ENCODE peak calls at places on chromosomes 6 and 20, in four cellular contexts. L, O, H and P are unnamed samples.

GRCh38 chr20:53003420-53003819 is 31.3 kb downstream of the TSHZ2 start:
- DNase-seq in H (no peak), L (no peak), O (no peak), P (no peak)

GRCh38 chr6:82877213-82878195 is 188.1 kb downstream of the UBE3D start:
- DNase-seq in O (no peak), L (no peak), H (no peak), P (no peak)

GRCh38 chr6:160315310-160315709 is 32.9 kb upstream of the SLC22A3 start:
- DNase-seq in O (no peak), L (no peak), H (no peak), P (no peak)

GRCh38 chr6:147204060-147204785 is at the start of gene STXBP5:
- DNase-seq in L (peak), O (no peak), H (peak), P (peak)

GRCh38 chr6:14035448-14035847 is 82.1 kb upstream of the CD83 start:
- DNase-seq in H (no peak), O (no peak), L (no peak), P (peak)

GRCh38 chr6:4023240-4023639 is 55.7 kb downstream of the FAM217A start:
- DNase-seq in O (no peak), H (no peak), L (no peak), P (no peak)

GRCh38 chr6:35177586-35177985 is 36.2 kb upstream of the SCUBE3 start:
- DNase-seq in L (no peak), H (no peak), O (no peak), P (peak)

GRCh38 chr6:156984178-156984738 is 207.1 kb downstream of the ARID1B start:
- DNase-seq in H (no peak), L (no peak), O (no peak), P (no peak)

GRCh38 chr6:148890091-148890490 is 143.3 kb downstream of the UST start:
- DNase-seq in H (no peak), O (no peak), L (peak), P (no peak)

GRCh38 chr20:44395963-44396340 is 40.5 kb downstream of the HNF4A start:
- DNase-seq in H (no peak), L (no peak), O (no peak), P (no peak)

GRCh38 chr20:3732327-3733118 is at the start of gene HSPA12B:
- DNase-seq in O (no peak), L (peak), H (no peak), P (no peak)

GRCh38 chr20:4050581-4050980 is 35.2 kb upstream of the RNF24 start:
- DNase-seq in L (no peak), O (no peak), H (no peak), P (no peak)

GRCh38 chr20:44342240-44342639 is 5.4 kb downstream of the R3HDML start:
- DNase-seq in O (no peak), L (no peak), H (peak), P (peak)

GRCh38 chr6:160455484-160456213 is 107.5 kb downstream of the SLC22A3 start:
- DNase-seq in L (peak), H (peak), O (peak), P (peak)

GRCh38 chr20:50304883-50305635 is 114.4 kb downstream of the CEBPB start:
- DNase-seq in O (no peak), L (no peak), H (no peak), P (peak)

GRCh38 chr20:14234666-14235295 is 102.6 kb downstream of the FLRT3 start:
- DNase-seq in O (no peak), L (no peak), H (no peak), P (peak)

GRCh38 chr6:144139817-144140216 is 10.5 kb upstream of the STX11 start:
- DNase-seq in L (no peak), H (no peak), O (no peak), P (no peak)

GRCh38 chr6:19297880-19298279 is 539.3 kb upstream of the ID4 start:
- DNase-seq in L (no peak), H (no peak), O (no peak), P (no peak)

GRCh38 chr6:1052262-1052661 is 259.6 kb upstream of the FOXQ1 start:
- DNase-seq in H (no peak), L (no peak), O (no peak), P (no peak)

GRCh38 chr6:159720708-159721107 is 6.6 kb upstream of the WTAP start:
- DNase-seq in L (no peak), O (no peak), H (peak), P (no peak)

GRCh38 chr6:158321960-158322359 is 9.7 kb downstream of the TULP4 start:
- DNase-seq in L (no peak), H (no peak), O (no peak), P (peak)

GRCh38 chr6:158323561-158323958 is 11.3 kb downstream of the TULP4 start:
- DNase-seq in O (peak), H (no peak), L (no peak), P (no peak)

GRCh38 chr6:158324136-158324535 is 11.9 kb downstream of the TULP4 start:
- DNase-seq in O (no peak), L (no peak), H (no peak), P (peak)

GRCh38 chr6:158322400-158322723 is 10.1 kb downstream of the TULP4 start:
- DNase-seq in H (no peak), L (no peak), O (no peak), P (no peak)

GRCh38 chr6:158322724-158323560 is 10.7 kb downstream of the TULP4 start:
- DNase-seq in O (peak), H (no peak), L (no peak), P (peak)
- TF ChIP-seq CHD1 in O (no peak), H (no peak), L (no peak), P (no peak)

DNA sequence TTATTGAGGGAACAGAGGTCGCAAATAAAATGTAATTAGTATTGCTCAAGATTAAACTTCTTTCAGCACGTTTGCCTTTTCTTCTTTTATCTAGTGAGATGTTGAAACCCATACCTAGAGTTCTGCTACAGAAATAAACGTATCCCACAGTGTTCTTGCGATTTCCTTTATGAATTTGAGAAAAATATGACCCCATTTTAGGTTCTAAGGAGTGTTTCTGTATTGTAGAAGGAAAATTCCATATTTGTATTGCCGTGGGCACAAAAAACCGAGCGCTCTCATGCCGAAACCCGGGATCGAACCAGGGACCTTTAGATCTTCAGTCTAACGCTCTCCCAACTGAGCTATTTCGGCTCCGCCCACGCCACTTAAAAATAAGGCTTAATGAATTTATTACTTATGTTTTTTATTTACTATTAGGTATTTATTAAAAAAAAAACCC is 23.7 kb downstream of the ZNF311 start:
- DNase-seq in H (no peak), L (peak), O (peak), P (peak)
- TF ChIP-seq CHD1 in H (peak), L (no peak), O (no peak), P (peak)

GRCh38 chr20:5430670-5431069 is 113.9 kb upstream of the PROKR2 start:
- DNase-seq in O (no peak), L (no peak), H (no peak), P (no peak)
- TF ChIP-seq CHD1 in O (no peak), L (no peak), H (no peak), P (no peak)

GRCh38 chr20:7144464-7144863 is 377.0 kb downstream of the BMP2 start:
- DNase-seq in H (no peak), O (no peak), L (no peak), P (no peak)
- TF ChIP-seq CHD1 in H (no peak), O (no peak), L (no peak), P (no peak)

DNA sequence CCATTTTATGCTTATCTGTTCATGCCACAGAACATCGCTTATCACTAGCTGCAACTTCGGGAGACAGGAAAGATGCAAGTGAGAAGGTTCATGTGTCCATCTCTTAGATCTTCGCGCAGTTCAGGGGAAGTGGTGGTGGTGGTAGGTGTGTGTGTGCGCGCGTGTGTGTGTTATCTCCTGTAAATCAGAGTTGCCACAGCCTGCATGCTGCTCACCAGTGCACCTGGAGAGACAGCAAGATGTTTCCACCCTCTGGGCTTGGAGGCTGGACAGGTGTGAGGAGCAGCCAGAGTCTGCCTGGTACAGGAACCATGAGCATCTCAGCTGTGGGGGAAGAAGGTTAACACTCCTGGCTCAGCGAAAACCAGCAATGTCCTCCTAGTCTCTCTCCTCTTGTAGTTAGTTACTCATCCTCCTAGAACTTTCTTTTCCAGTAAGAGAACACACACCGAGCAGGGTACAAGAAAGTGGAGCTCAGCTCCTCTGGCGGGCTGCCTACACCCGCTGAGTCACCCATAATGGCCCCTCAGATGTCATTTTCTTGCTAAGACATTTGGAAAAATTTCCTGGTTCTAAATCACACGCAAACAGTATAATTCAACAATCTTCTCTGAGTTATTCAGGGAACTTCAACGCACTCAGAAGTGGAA is 5.1 kb upstream of the TUBB1 start:
- DNase-seq in H (no peak), L (peak), O (no peak), P (peak)
- TF ChIP-seq CHD1 in H (peak), L (no peak), O (no peak), P (no peak)